ENCODE peak calls at places on chromosomes 11 and 22, in four cellular contexts. L is NCI-H1417, Y is choroid plexus epithelial cell, S is substantia nigra. R is an unnamed sample.

GRCh38 chr11:79440451-79441158 is at the start of gene TENM4:
- DNase-seq in Y (peak), L (peak), S (no peak), R (peak)

GRCh38 chr11:121464352-121464946 is 11.7 kb upstream of the SORL1-AS1 start:
- DNase-seq in L (no peak), S (peak), Y (peak), R (peak)

GRCh38 chr22:49566693-49567092 is 261.0 kb downstream of the BRD1 start:
- DNase-seq in Y (no peak), S (no peak), L (no peak), R (no peak)

GRCh38 chr22:29581799-29582198 is 886 bp upstream of the NIPSNAP1 start:
- DNase-seq in Y (no peak), S (no peak), L (peak), R (peak)

GRCh38 chr11:1008001-1008400 is 28.5 kb downstream of the MUC6 start:
- DNase-seq in L (no peak), Y (no peak), S (no peak), R (no peak)

GRCh38 chr22:45072322-45072903 is 62.6 kb upstream of the PHF21B start:
- DNase-seq in S (no peak), Y (peak), L (no peak), R (peak)

GRCh38 chr11:105244157-105244820 is 104.7 kb upstream of the CARD18 start:
- DNase-seq in S (no peak), Y (peak), L (no peak), R (no peak)

GRCh38 chr11:75345455-75346224 is 5.8 kb downstream of the ARRB1 start:
- DNase-seq in S (no peak), L (no peak), Y (no peak), R (no peak)

GRCh38 chr11:1263036-1263435 is 40.2 kb downstream of the MUC5B start:
- DNase-seq in S (no peak), L (no peak), Y (no peak), R (no peak)

GRCh38 chr22:27238935-27239510 is 562.5 kb downstream of the MN1 start:
- DNase-seq in L (no peak), Y (peak), S (no peak), R (no peak)

GRCh38 chr11:118491041-118491440 is 36.2 kb upstream of the TTC36 start:
- DNase-seq in L (no peak), Y (no peak), S (no peak), R (no peak)

GRCh38 chr22:49966716-49967332 is 6.3 kb downstream of the PIM3 start:
- DNase-seq in Y (peak), S (no peak), L (no peak), R (no peak)

GRCh38 chr22:19974935-19975706 is 33.5 kb upstream of the TXNRD2 start:
- DNase-seq in L (peak), S (no peak), Y (peak), R (peak)

GRCh38 chr22:30816413-30816812 is 121.7 kb downstream of the OSBP2 start:
- DNase-seq in Y (no peak), L (no peak), S (no peak), R (no peak)

GRCh38 chr11:119478711-119479285 is 55.8 kb upstream of the THY1 start:
- DNase-seq in Y (no peak), L (no peak), S (no peak), R (peak)

GRCh38 chr11:59668188-59668949 is 468 bp downstream of the PATL1 start:
- DNase-seq in L (no peak), Y (peak), S (no peak), R (peak)

GRCh38 chr11:60345489-60345888 is 18.4 kb downstream of the MS4A6E start:
- DNase-seq in L (peak), S (no peak), Y (peak), R (peak)

GRCh38 chr11:75795276-75796090 is 19.5 kb upstream of the UVRAG start:
- DNase-seq in S (no peak), Y (no peak), L (no peak), R (no peak)

GRCh38 chr11:76665172-76665571 is 5.4 kb downstream of the LRRC32 start:
- DNase-seq in L (no peak), S (no peak), Y (no peak), R (no peak)